ENCODE peak calls at places on chromosome 1, in seven cellular contexts. One of them, this sample, is unnamed.

GRCh38 chr1:221747840-221748239 is 6.0 kb upstream of the DUSP10 start:
- DNase-seq in occipital lobe: no peak
- DNase-seq in psoas muscle: no peak
- DNase-seq in nephron progenitor cell: no peak
- DNase-seq in NCI-H187: no peak
- DNase-seq in astrocyte: no peak
- DNase-seq in RCC 7860: no peak
- DNase-seq in this sample: no peak

GRCh38 chr1:79391896-79392295 is 385.4 kb upstream of the ADGRL4 start:
- DNase-seq in psoas muscle: no peak
- DNase-seq in RCC 7860: no peak
- DNase-seq in NCI-H187: no peak
- DNase-seq in astrocyte: no peak
- DNase-seq in occipital lobe: no peak
- DNase-seq in nephron progenitor cell: no peak
- DNase-seq in this sample: no peak

GRCh38 chr1:30126839-30127238 is 596.5 kb downstream of the MATN1 start:
- DNase-seq in RCC 7860: no peak
- DNase-seq in astrocyte: no peak
- DNase-seq in occipital lobe: no peak
- DNase-seq in nephron progenitor cell: no peak
- DNase-seq in psoas muscle: no peak
- DNase-seq in NCI-H187: no peak
- DNase-seq in this sample: no peak

GRCh38 chr1:224124220-224124619 is 10.3 kb downstream of the FBXO28 start:
- DNase-seq in nephron progenitor cell: no peak
- DNase-seq in psoas muscle: no peak
- DNase-seq in RCC 7860: no peak
- DNase-seq in astrocyte: no peak
- DNase-seq in NCI-H187: no peak
- DNase-seq in occipital lobe: no peak
- DNase-seq in this sample: no peak

GRCh38 chr1:46183119-46183842 is 7.0 kb upstream of the P3R3URF start:
- DNase-seq in NCI-H187: no peak
- DNase-seq in RCC 7860: peak
- DNase-seq in nephron progenitor cell: no peak
- DNase-seq in psoas muscle: peak
- DNase-seq in occipital lobe: peak
- DNase-seq in astrocyte: peak
- DNase-seq in this sample: peak

GRCh38 chr1:31487143-31487542 is 74.1 kb downstream of the SERINC2 start:
- DNase-seq in NCI-H187: no peak
- DNase-seq in psoas muscle: no peak
- DNase-seq in RCC 7860: no peak
- DNase-seq in occipital lobe: no peak
- DNase-seq in astrocyte: no peak
- DNase-seq in nephron progenitor cell: no peak
- DNase-seq in this sample: no peak

GRCh38 chr1:156119503-156120209 is 5.1 kb downstream of the LMNA start:
- DNase-seq in psoas muscle: peak
- DNase-seq in occipital lobe: no peak
- DNase-seq in NCI-H187: no peak
- DNase-seq in nephron progenitor cell: no peak
- DNase-seq in astrocyte: peak
- DNase-seq in RCC 7860: peak
- DNase-seq in this sample: no peak

GRCh38 chr1:61352845-61353435 is 270.6 kb downstream of the NFIA start:
- DNase-seq in NCI-H187: no peak
- DNase-seq in occipital lobe: no peak
- DNase-seq in nephron progenitor cell: no peak
- DNase-seq in RCC 7860: no peak
- DNase-seq in astrocyte: no peak
- DNase-seq in psoas muscle: no peak
- DNase-seq in this sample: no peak

GRCh38 chr1:212970085-212970484 is 19.7 kb downstream of the VASH2 start:
- DNase-seq in occipital lobe: no peak
- DNase-seq in NCI-H187: no peak
- DNase-seq in nephron progenitor cell: peak
- DNase-seq in astrocyte: no peak
- DNase-seq in psoas muscle: no peak
- DNase-seq in RCC 7860: peak
- DNase-seq in this sample: no peak

This sample was measured in left cardiac atrium.